ENCODE peak calls at places on chromosomes 4 and X, in six cellular contexts. L, B, G, S, P and V are unnamed samples.

GRCh38 chr4:98716796-98717195 is 58.4 kb upstream of the TSPAN5 start:
- DNase-seq in P (no peak), G (no peak), S (no peak), B (no peak), L (no peak), V (no peak)

GRCh38 chrX:134969726-134970125 is 21.1 kb upstream of the SMIM10 start:
- DNase-seq in S (no peak), L (no peak), P (no peak), B (no peak), G (no peak), V (no peak)

GRCh38 chr4:3668825-3669552 is 97.2 kb upstream of the ADRA2C start:
- DNase-seq in G (no peak), S (no peak), B (no peak), L (no peak), P (no peak), V (no peak)

GRCh38 chr4:82372502-82372873 is 1.3 kb downstream of the HNRNPD start:
- DNase-seq in G (no peak), L (no peak), S (peak), P (peak), B (peak), V (peak)

GRCh38 chr4:143424276-143424675 is 87.6 kb downstream of the GAB1 start:
- DNase-seq in L (no peak), B (no peak), P (no peak), S (no peak), G (no peak), V (no peak)

GRCh38 chrX:151985955-151986354 is 11.5 kb upstream of the GABRE start:
- DNase-seq in B (no peak), G (no peak), L (no peak), S (peak), P (no peak), V (no peak)

GRCh38 chrX:413322-414201 is 26.9 kb upstream of the PPP2R3B start:
- DNase-seq in B (no peak), S (no peak), G (no peak), P (no peak), L (no peak), V (no peak)

GRCh38 chr4:7980036-7980435 is 40.4 kb upstream of the AFAP1 start:
- DNase-seq in S (no peak), B (no peak), L (no peak), G (no peak), P (no peak), V (no peak)

GRCh38 chrX:41122664-41123257 is 37.5 kb downstream of the USP9X start:
- DNase-seq in B (no peak), S (no peak), P (no peak), L (no peak), G (no peak), V (no peak)

GRCh38 chr4:7664106-7664505 is 229.4 kb upstream of the PSAPL1 start:
- DNase-seq in L (no peak), S (no peak), G (no peak), B (no peak), P (no peak), V (no peak)

GRCh38 chr4:54942735-54943134 is 182.7 kb downstream of the KDR start:
- DNase-seq in S (no peak), P (no peak), B (peak), L (no peak), G (no peak), V (no peak)

GRCh38 chrX:24838624-24839023 is 144.9 kb downstream of the POLA1 start:
- DNase-seq in B (no peak), L (no peak), G (no peak), S (peak), P (no peak), V (no peak)

GRCh38 chr4:33837043-33837442 is 2407.3 kb downstream of the ARAP2 start:
- DNase-seq in B (no peak), L (no peak), G (no peak), S (no peak), P (no peak), V (no peak)

GRCh38 chrX:74492720-74493201 is 71.5 kb downstream of the SLC16A2 start:
- DNase-seq in P (no peak), G (no peak), L (no peak), S (peak), B (no peak), V (peak)

GRCh38 chrX:119624417-119624816 is 18.2 kb upstream of the NKRF start:
- DNase-seq in G (no peak), P (no peak), B (no peak), S (no peak), L (no peak), V (no peak)

GRCh38 chr4:163251204-163251603 is 81.2 kb downstream of the NPY1R start:
- DNase-seq in G (no peak), L (no peak), B (no peak), P (no peak), S (no peak), V (no peak)

GRCh38 chr4:149426461-149426860 is 389.2 kb downstream of the IQCM start:
- DNase-seq in B (no peak), G (no peak), L (no peak), S (no peak), P (no peak), V (no peak)